ENCODE peak calls at places on chromosomes 16 and 17, in six cellular contexts. K, H, C, W, Y and F are unnamed samples.
A peak's percentile ranks its signal among the peaks of the same experiment; 100 is the strongest.

GRCh38 chr16:89044394-89045180 is 49.1 kb upstream of the ACSF3 start:
- DNase-seq in H (no peak), Y (no peak), K (no peak), C (peak; percentile 85), W (no peak), F (peak; percentile 37)

GRCh38 chr17:44376779-44377178 is 12.7 kb downstream of the ITGA2B start:
- DNase-seq in K (no peak), Y (no peak), W (no peak), H (no peak), C (no peak), F (no peak)

GRCh38 chr17:56891751-56892150 is 22.1 kb downstream of the TRIM25 start:
- DNase-seq in W (peak; percentile 47), H (no peak), K (no peak), C (peak; percentile 52), Y (no peak), F (no peak)

GRCh38 chr16:85564277-85565051 is 48.7 kb upstream of the GSE1 start:
- DNase-seq in C (no peak), W (no peak), H (no peak), Y (no peak), K (no peak), F (no peak)

GRCh38 chr16:10765772-10766171 is 22.1 kb downstream of the NUBP1 start:
- DNase-seq in K (no peak), Y (peak; percentile 33), W (no peak), C (no peak), H (no peak), F (no peak)

GRCh38 chr17:82383411-82383810 is 11.8 kb downstream of the UTS2R start:
- DNase-seq in Y (no peak), H (no peak), C (peak; percentile 70), W (no peak), K (no peak), F (no peak)

GRCh38 chr17:27327397-27327796 is 33.5 kb downstream of the WSB1 start:
- DNase-seq in C (no peak), Y (no peak), K (no peak), W (no peak), H (no peak), F (no peak)

GRCh38 chr17:59853168-59853918 is 39.4 kb downstream of the TUBD1 start:
- DNase-seq in H (no peak), K (no peak), W (no peak), C (peak; percentile 44), Y (no peak), F (peak; percentile 65)

GRCh38 chr16:35141303-35141702 is 1681.9 kb downstream of the TP53TG3F start:
- DNase-seq in C (no peak), H (no peak), K (no peak), W (no peak), Y (no peak), F (no peak)

GRCh38 chr16:81940781-81941560 is 70.3 kb downstream of the SDR42E1 start:
- DNase-seq in H (no peak), W (no peak), Y (no peak), K (no peak), C (peak; percentile 15), F (no peak)

GRCh38 chr16:27450836-27451341 is 48.9 kb downstream of the IL21R start:
- DNase-seq in W (no peak), H (no peak), Y (peak; percentile 68), K (no peak), C (no peak), F (no peak)

GRCh38 chr16:84356591-84357116 is 11.7 kb upstream of the ATP2C2 start:
- DNase-seq in C (no peak), K (no peak), W (no peak), H (no peak), Y (no peak), F (no peak)

GRCh38 chr17:36085710-36086268 is 4.2 kb downstream of the CCL3 start:
- DNase-seq in H (peak; percentile 48), K (no peak), Y (no peak), C (no peak), W (no peak), F (no peak)

GRCh38 chr17:7676533-7676932 is 10.8 kb downstream of the TP53 start:
- DNase-seq in W (no peak), H (no peak), Y (no peak), K (no peak), C (no peak), F (no peak)

GRCh38 chr17:75499313-75500022 is 15.9 kb downstream of the CASKIN2 start:
- DNase-seq in C (peak; percentile 50), H (no peak), Y (no peak), K (peak; percentile 78), W (no peak), F (no peak)

GRCh38 chr17:2710804-2711607 is 558 bp downstream of the CLUH start:
- DNase-seq in C (peak; percentile 74), W (peak; percentile 76), K (peak; percentile 53), Y (no peak), H (no peak), F (peak; percentile 71)

GRCh38 chr17:73957564-73957963 is 245.9 kb upstream of the RPL38 start:
- DNase-seq in Y (no peak), C (peak; percentile 58), H (no peak), W (peak; percentile 49), K (no peak), F (no peak)

GRCh38 chr17:62790554-62790953 is 17.6 kb downstream of the MARCHF10 start:
- DNase-seq in Y (no peak), H (no peak), K (no peak), W (no peak), C (no peak), F (no peak)

GRCh38 chr17:7466644-7467341 is 12.6 kb downstream of the ZBTB4 start:
- DNase-seq in K (peak; percentile 74), H (peak; percentile 71), W (no peak), Y (no peak), C (no peak), F (peak; percentile 88)

GRCh38 chr17:49054342-49055092 is 57.3 kb downstream of the IGF2BP1 start:
- DNase-seq in C (no peak), H (no peak), Y (no peak), K (no peak), W (no peak), F (no peak)

GRCh38 chr17:65564793-65565192 is 3.3 kb upstream of the AXIN2 start:
- DNase-seq in C (peak; percentile 76), H (no peak), K (no peak), W (no peak), Y (no peak), F (peak; percentile 84)

GRCh38 chr17:74148901-74149596 is 54.4 kb upstream of the RPL38 start:
- DNase-seq in Y (no peak), H (no peak), C (no peak), W (peak; percentile 24), K (no peak), F (no peak)

GRCh38 chr16:66695935-66696668 is 441 bp downstream of the CMTM4 start:
- DNase-seq in W (no peak), H (no peak), C (no peak), Y (no peak), K (peak; percentile 62), F (peak; percentile 67)

GRCh38 chr17:67420994-67421393 is 43.9 kb downstream of the PITPNC1 start:
- DNase-seq in H (no peak), W (no peak), Y (no peak), C (no peak), K (no peak), F (no peak)

GRCh38 chr17:67417507-67417906 is 40.4 kb downstream of the PITPNC1 start:
- DNase-seq in K (no peak), W (no peak), C (no peak), H (no peak), Y (no peak), F (no peak)

GRCh38 chr17:67425571-67426160 is 48.6 kb downstream of the PITPNC1 start:
- DNase-seq in W (no peak), K (no peak), H (no peak), C (no peak), Y (no peak), F (no peak)

GRCh38 chr17:67422887-67423286 is 45.8 kb downstream of the PITPNC1 start:
- DNase-seq in W (no peak), Y (no peak), K (no peak), C (no peak), H (no peak), F (no peak)

DNA sequence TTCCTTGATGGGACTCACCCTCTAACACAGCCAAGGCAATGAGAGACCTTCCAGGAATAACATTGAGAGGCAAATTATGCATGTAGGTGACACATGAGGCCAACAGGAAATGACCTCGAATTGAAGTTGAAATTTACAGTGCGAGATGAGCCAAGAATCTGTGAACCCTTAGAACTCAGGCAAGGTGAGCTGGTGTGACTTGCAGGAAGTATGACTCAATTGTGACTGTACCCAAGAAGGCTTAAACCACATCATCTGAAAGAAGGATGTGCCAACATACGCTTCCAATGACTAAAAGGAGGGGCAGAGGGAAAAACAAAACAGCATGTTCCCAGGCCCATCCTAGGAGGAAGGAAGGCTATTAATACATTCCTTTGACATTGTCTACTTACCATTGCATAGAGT is 44.8 kb downstream of the PITPNC1 start:
- DNase-seq in K (no peak), W (no peak), Y (peak; percentile 61), C (no peak), H (no peak), F (no peak)
- TF ChIP-seq EP300 in K (no peak), W (no peak), Y (no peak), C (no peak), H (peak; percentile 85), F (peak; percentile 22)

GRCh38 chr16:4933433-4933832 is 3.5 kb downstream of the PPL start:
- DNase-seq in Y (no peak), C (no peak), K (no peak), H (no peak), W (no peak), F (no peak)
- H3K27me3 ChIP-seq in Y (peaks cover 3% of the 10 kb centered on the region), C (no peaks in the 10 kb centered on the region), K (no peaks in the 10 kb centered on the region), H (peaks cover 39% of the 10 kb centered on the region), W (no peaks in the 10 kb centered on the region), F (peaks cover 15% of the 10 kb centered on the region)

DNA sequence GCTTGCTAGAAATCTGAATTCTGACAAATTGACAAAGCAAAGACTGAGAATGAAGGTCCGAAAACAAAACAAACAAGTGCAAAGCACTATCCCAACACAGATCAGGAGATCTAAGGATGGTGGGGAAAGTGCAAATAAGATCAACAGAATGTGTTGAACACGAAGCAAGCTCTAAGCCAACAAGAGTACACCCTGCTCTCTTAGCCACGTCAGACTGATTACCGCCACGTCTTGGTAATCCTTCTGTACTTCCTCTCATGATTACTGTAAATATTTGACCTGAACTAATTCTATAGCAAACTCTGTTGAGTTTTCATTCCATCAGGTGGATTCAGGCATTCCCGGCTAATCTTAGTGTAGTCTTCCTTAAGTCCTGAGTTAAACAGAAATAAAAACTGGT is 34.3 kb upstream of the ERCC4 start:
- DNase-seq in K (no peak), W (no peak), H (no peak), C (no peak), Y (no peak), F (no peak)
- TF ChIP-seq EP300 in K (no peak), W (no peak), H (no peak), C (no peak), Y (no peak), F (no peak)

GRCh38 chr17:50467114-50467854 is 1.4 kb downstream of the CHAD start:
- DNase-seq in C (no peak), W (no peak), Y (no peak), H (no peak), K (no peak), F (peak; percentile 40)

GRCh38 chr17:50469671-50470305 is 1.1 kb upstream of the CHAD start:
- DNase-seq in Y (no peak), C (peak; percentile 65), H (no peak), W (no peak), K (no peak), F (no peak)

GRCh38 chr17:50469005-50469605 is 425 bp upstream of the CHAD start:
- DNase-seq in C (peak; percentile 86), K (no peak), W (no peak), H (no peak), Y (no peak), F (peak; percentile 62)

GRCh38 chr17:50467855-50468119 is 893 bp downstream of the CHAD start:
- DNase-seq in K (no peak), C (no peak), Y (no peak), W (no peak), H (no peak), F (peak; percentile 55)

GRCh38 chr17:50468120-50469004 is at the start of gene CHAD:
- DNase-seq in H (no peak), Y (no peak), C (peak; percentile 87), K (peak; percentile 51), W (no peak), F (peak; percentile 64)
- H3K27me3 ChIP-seq in H (peaks cover 17% of the 10 kb centered on the region), Y (peaks cover 3% of the 10 kb centered on the region), C (no peaks in the 10 kb centered on the region), K (no peaks in the 10 kb centered on the region), W (no peaks in the 10 kb centered on the region), F (peaks cover 36% of the 10 kb centered on the region)